ENCODE peak calls at places on chromosomes 4 and X, in five cellular contexts. One of them, this sample, is unnamed.

GRCh38 chr4:1207157-1207470 is 34.7 kb upstream of the SPON2 start:
- DNase-seq in A549: no peak
- DNase-seq in ovary: peak
- DNase-seq in GM12878: no peak
- DNase-seq in tibial nerve: no peak
- DNase-seq in this sample: peak

GRCh38 chrX:118513120-118513899 is 17.7 kb downstream of the DOCK11 start:
- DNase-seq in A549: no peak
- DNase-seq in ovary: no peak
- DNase-seq in GM12878: no peak
- DNase-seq in tibial nerve: no peak
- DNase-seq in this sample: no peak

GRCh38 chrX:44580466-44580865 is 37.8 kb upstream of the FUNDC1 start:
- DNase-seq in A549: peak
- DNase-seq in ovary: no peak
- DNase-seq in GM12878: no peak
- DNase-seq in tibial nerve: no peak
- DNase-seq in this sample: no peak

GRCh38 chr4:100372432-100372831 is 145.4 kb downstream of the EMCN start:
- DNase-seq in A549: peak
- DNase-seq in ovary: no peak
- DNase-seq in GM12878: no peak
- DNase-seq in tibial nerve: no peak
- DNase-seq in this sample: no peak

GRCh38 chr4:8092282-8092681 is 66.3 kb downstream of the ABLIM2 start:
- DNase-seq in A549: no peak
- DNase-seq in ovary: no peak
- DNase-seq in GM12878: no peak
- DNase-seq in tibial nerve: no peak
- DNase-seq in this sample: no peak

GRCh38 chr4:162921178-162921785 is 245.4 kb downstream of the NAF1 start:
- DNase-seq in A549: no peak
- DNase-seq in ovary: no peak
- DNase-seq in GM12878: no peak
- DNase-seq in tibial nerve: no peak
- DNase-seq in this sample: no peak

GRCh38 chr4:86939123-86939522 is 4.3 kb downstream of the AFF1 start:
- DNase-seq in A549: no peak
- DNase-seq in ovary: no peak
- DNase-seq in GM12878: no peak
- DNase-seq in tibial nerve: no peak
- DNase-seq in this sample: no peak

GRCh38 chrX:20144491-20144890 is 2.9 kb upstream of the EIF1AX start:
- DNase-seq in A549: no peak
- DNase-seq in ovary: no peak
- DNase-seq in GM12878: no peak
- DNase-seq in tibial nerve: no peak
- DNase-seq in this sample: no peak

GRCh38 chrX:106606583-106606982 is 5.2 kb upstream of the RADX start:
- DNase-seq in A549: no peak
- DNase-seq in ovary: no peak
- DNase-seq in GM12878: no peak
- DNase-seq in tibial nerve: no peak
- DNase-seq in this sample: no peak

GRCh38 chr4:98657531-98658286 is 702 bp downstream of the TSPAN5 start:
- DNase-seq in A549: peak
- DNase-seq in ovary: peak
- DNase-seq in GM12878: no peak
- DNase-seq in tibial nerve: no peak
- DNase-seq in this sample: no peak

GRCh38 chr4:153023692-153024394 is 87.7 kb downstream of the FHDC1 start:
- DNase-seq in A549: no peak
- DNase-seq in ovary: no peak
- DNase-seq in GM12878: no peak
- DNase-seq in tibial nerve: no peak
- DNase-seq in this sample: no peak

GRCh38 chrX:19956923-19957322 is 33.9 kb downstream of the BCLAF3 start:
- DNase-seq in A549: no peak
- DNase-seq in ovary: no peak
- DNase-seq in GM12878: no peak
- DNase-seq in tibial nerve: peak
- DNase-seq in this sample: no peak

GRCh38 chrX:17521871-17522693 is 147.1 kb downstream of the NHS start:
- DNase-seq in A549: peak
- DNase-seq in ovary: peak
- DNase-seq in GM12878: no peak
- DNase-seq in tibial nerve: no peak
- DNase-seq in this sample: no peak

GRCh38 chr4:109826719-109827118 is 1.1 kb upstream of the RRH start:
- DNase-seq in A549: no peak
- DNase-seq in ovary: no peak
- DNase-seq in GM12878: no peak
- DNase-seq in tibial nerve: no peak
- DNase-seq in this sample: no peak

GRCh38 chr4:75985116-75985515 is 5.6 kb downstream of the SDAD1 start:
- DNase-seq in A549: no peak
- DNase-seq in ovary: no peak
- DNase-seq in GM12878: no peak
- DNase-seq in tibial nerve: no peak
- DNase-seq in this sample: no peak

GRCh38 chr4:118915468-118915867 is 26.8 kb downstream of the SYNPO2 start:
- DNase-seq in A549: no peak
- DNase-seq in ovary: no peak
- DNase-seq in GM12878: no peak
- DNase-seq in tibial nerve: no peak
- DNase-seq in this sample: no peak

GRCh38 chr4:169268951-169269781 is 1.6 kb downstream of the SH3RF1 start:
- DNase-seq in A549: peak
- DNase-seq in ovary: no peak
- DNase-seq in GM12878: no peak
- DNase-seq in tibial nerve: no peak
- DNase-seq in this sample: no peak

GRCh38 chr4:47031011-47031678 is at the start of gene GABRB1:
- DNase-seq in A549: peak
- DNase-seq in ovary: peak
- DNase-seq in GM12878: no peak
- DNase-seq in tibial nerve: no peak
- DNase-seq in this sample: no peak

GRCh38 chr4:69156913-69157312 is 57.6 kb downstream of the UGT2B11 start:
- DNase-seq in A549: peak
- DNase-seq in ovary: no peak
- DNase-seq in GM12878: no peak
- DNase-seq in tibial nerve: no peak
- DNase-seq in this sample: no peak

GRCh38 chr4:55609393-55609821 is 17.4 kb upstream of the PDCL2 start:
- DNase-seq in A549: no peak
- DNase-seq in ovary: no peak
- DNase-seq in GM12878: no peak
- DNase-seq in tibial nerve: no peak
- DNase-seq in this sample: no peak

GRCh38 chr4:184474261-184475095 is at the start of gene IRF2:
- DNase-seq in A549: peak
- DNase-seq in ovary: peak
- DNase-seq in GM12878: peak
- DNase-seq in tibial nerve: peak
- DNase-seq in this sample: peak
- TF ChIP-seq EP300 in A549: no peak
- TF ChIP-seq EP300 in ovary: peak
- TF ChIP-seq EP300 in GM12878: peak
- TF ChIP-seq EP300 in tibial nerve: peak
- TF ChIP-seq EP300 in this sample: peak

DNA sequence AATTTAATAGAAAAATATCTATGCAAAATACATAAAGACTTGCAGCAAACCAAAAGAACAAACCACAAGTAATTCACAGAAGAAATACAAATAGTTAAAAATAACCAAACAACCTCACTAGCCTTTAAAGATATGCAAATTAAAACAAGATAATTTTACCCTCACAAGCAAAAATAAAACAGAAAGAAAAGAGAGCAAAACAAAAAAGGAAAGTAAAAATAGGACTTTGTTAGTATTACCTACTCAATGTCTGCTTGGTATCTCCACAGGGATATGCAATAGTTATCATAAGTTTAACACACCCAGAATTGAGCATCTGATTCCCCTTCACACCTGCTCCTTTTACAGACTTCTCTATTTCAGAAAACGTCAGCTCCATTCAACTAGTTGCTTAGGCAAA is 737.5 kb upstream of the MAGEB2 start:
- DNase-seq in A549: no peak
- DNase-seq in ovary: no peak
- DNase-seq in GM12878: no peak
- DNase-seq in tibial nerve: no peak
- DNase-seq in this sample: no peak
- H3K4me3 ChIP-seq in A549: no peak
- H3K4me3 ChIP-seq in ovary: no peak
- H3K4me3 ChIP-seq in GM12878: peak
- H3K4me3 ChIP-seq in tibial nerve: no peak
- H3K4me3 ChIP-seq in this sample: no peak

DNA sequence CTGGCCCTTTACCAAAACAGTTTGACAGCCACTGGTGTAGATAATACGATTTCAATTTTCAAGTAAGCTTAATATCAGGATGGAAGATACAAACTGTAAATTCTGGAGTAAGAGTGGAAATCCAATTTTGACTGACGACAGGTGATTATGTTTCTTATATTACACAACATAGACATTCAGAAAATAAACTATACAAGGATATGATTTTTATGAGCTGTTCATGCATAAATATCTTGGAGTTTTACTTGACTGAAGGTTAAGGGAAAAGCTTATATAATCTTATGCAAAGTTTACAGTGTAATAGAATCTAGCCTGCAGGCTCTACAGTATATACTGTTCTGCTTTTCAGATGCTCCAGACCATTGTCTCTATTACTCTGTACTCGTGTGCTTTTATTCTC is 1672.3 kb downstream of the ARAP2 start:
- DNase-seq in A549: no peak
- DNase-seq in ovary: no peak
- DNase-seq in GM12878: no peak
- DNase-seq in tibial nerve: no peak
- DNase-seq in this sample: no peak
- TF ChIP-seq CTCF in A549: no peak
- TF ChIP-seq CTCF in ovary: no peak
- TF ChIP-seq CTCF in GM12878: no peak
- TF ChIP-seq CTCF in tibial nerve: no peak
- TF ChIP-seq CTCF in this sample: no peak

DNA sequence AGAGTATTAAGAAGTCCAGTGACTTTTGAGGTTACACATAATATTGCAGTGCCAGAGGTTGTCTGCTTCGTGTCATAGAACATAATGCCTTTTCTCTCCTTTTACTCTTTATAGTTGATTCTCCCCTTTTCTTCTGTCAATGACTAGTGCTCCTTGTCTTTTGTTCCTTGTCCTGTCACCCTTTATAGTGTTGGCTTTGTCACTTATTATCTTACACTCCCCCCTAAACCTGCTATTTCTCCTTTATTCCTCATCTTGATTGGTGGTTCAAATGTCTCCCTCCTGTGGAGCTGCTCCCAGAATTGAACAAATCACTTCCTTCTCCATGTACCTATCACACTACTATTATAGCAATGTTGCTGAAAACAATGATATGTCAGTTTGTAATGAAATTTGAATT is 856.6 kb upstream of the GRID2 start:
- DNase-seq in A549: no peak
- DNase-seq in ovary: no peak
- DNase-seq in GM12878: no peak
- DNase-seq in tibial nerve: no peak
- DNase-seq in this sample: no peak
- TF ChIP-seq EP300 in A549: no peak
- TF ChIP-seq EP300 in ovary: no peak
- TF ChIP-seq EP300 in GM12878: no peak
- TF ChIP-seq EP300 in tibial nerve: no peak
- TF ChIP-seq EP300 in this sample: no peak

DNA sequence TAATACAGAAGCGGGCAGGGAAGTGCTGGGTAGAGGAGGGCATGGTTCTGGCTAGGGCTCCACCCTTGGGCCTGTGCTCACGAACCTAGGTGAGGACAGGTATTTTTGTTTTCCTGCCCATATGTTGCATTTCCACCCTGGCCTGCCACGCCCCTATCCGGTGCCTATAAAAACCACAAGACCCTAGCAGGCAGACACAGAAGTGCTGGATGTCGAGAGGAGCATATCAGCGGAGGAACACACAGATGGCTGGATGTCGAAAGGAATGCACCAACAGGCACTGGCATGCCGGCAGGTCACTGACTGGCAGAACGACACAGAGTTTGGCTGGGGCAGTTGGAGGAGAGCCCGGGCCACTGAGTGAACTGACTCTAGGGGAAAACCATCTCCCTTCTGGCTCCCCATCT is 316.6 kb upstream of the BOD1L1 start:
- DNase-seq in A549: no peak
- DNase-seq in ovary: no peak
- DNase-seq in GM12878: no peak
- DNase-seq in tibial nerve: no peak
- DNase-seq in this sample: no peak
- H3K4me3 ChIP-seq in A549: no peak
- H3K4me3 ChIP-seq in ovary: no peak
- H3K4me3 ChIP-seq in GM12878: no peak
- H3K4me3 ChIP-seq in tibial nerve: no peak
- H3K4me3 ChIP-seq in this sample: no peak

This sample was measured in suprapubic skin.